ENCODE peak calls at places on chromosomes 5 and 9, in four cellular contexts. J is kidney, R is A549, Y is endodermal cell. D is an unnamed sample.

GRCh38 chr5:99063737-99064136 is 134.9 kb upstream of the CHD1 start:
- DNase-seq in J (no peak), R (no peak), Y (no peak), D (no peak)

GRCh38 chr5:140309706-140310249 is 6.9 kb upstream of the PFDN1 start:
- DNase-seq in J (no peak), R (no peak), Y (no peak), D (no peak)

GRCh38 chr5:93158841-93159240 is 422.2 kb downstream of the NR2F1-AS1 start:
- DNase-seq in J (no peak), R (no peak), Y (no peak), D (no peak)

GRCh38 chr5:1006656-1007071 is 1.9 kb upstream of the NKD2 start:
- DNase-seq in J (peak), R (no peak), Y (peak), D (no peak)

GRCh38 chr9:38394419-38394818 is 1.9 kb downstream of the ALDH1B1 start:
- DNase-seq in J (no peak), R (no peak), Y (no peak), D (no peak)

GRCh38 chr5:75964008-75964407 is 119.2 kb upstream of the SV2C start:
- DNase-seq in J (no peak), R (no peak), Y (no peak), D (no peak)

GRCh38 chr5:78504726-78505431 is 143.7 kb downstream of the LHFPL2 start:
- DNase-seq in J (peak), R (peak), Y (peak), D (no peak)

GRCh38 chr5:157718529-157718928 is 12.7 kb upstream of the THG1L start:
- DNase-seq in J (no peak), R (peak), Y (peak), D (no peak)

GRCh38 chr5:76617675-76618074 is 5.5 kb downstream of the F2RL2 start:
- DNase-seq in J (no peak), R (no peak), Y (no peak), D (no peak)

GRCh38 chr9:123150708-123151503 is 117.4 kb downstream of the GPR21 start:
- DNase-seq in J (no peak), R (no peak), Y (no peak), D (no peak)

GRCh38 chr5:92652735-92653134 is 928.3 kb downstream of the NR2F1-AS1 start:
- DNase-seq in J (no peak), R (no peak), Y (no peak), D (no peak)

GRCh38 chr5:40675396-40676133 is 4.2 kb upstream of the PTGER4 start:
- DNase-seq in J (no peak), R (no peak), Y (no peak), D (no peak)

GRCh38 chr9:79489241-79490000 is 82.3 kb upstream of the TLE4 start:
- DNase-seq in J (peak), R (peak), Y (no peak), D (no peak)

GRCh38 chr9:79512251-79512650 is 59.5 kb upstream of the TLE4 start:
- DNase-seq in J (no peak), R (no peak), Y (no peak), D (no peak)

GRCh38 chr9:79670269-79670961 is 98.7 kb downstream of the TLE4 start:
- DNase-seq in J (no peak), R (no peak), Y (no peak), D (no peak)

GRCh38 chr5:140178082-140178410 is 3.1 kb downstream of the CYSTM1 start:
- DNase-seq in J (no peak), R (no peak), Y (no peak), D (no peak)

GRCh38 chr5:95237324-95237723 is 47.6 kb downstream of the MCTP1 start:
- DNase-seq in J (no peak), R (no peak), Y (no peak), D (no peak)

GRCh38 chr9:93300585-93301081 is 116.7 kb downstream of the WNK2 start:
- DNase-seq in J (peak), R (no peak), Y (peak), D (no peak)

GRCh38 chr5:107796797-107797196 is 126.1 kb upstream of the EFNA5 start:
- DNase-seq in J (no peak), R (no peak), Y (no peak), D (no peak)

GRCh38 chr5:179679014-179679674 is 1.7 kb downstream of the CBY3 start:
- DNase-seq in J (peak), R (no peak), Y (peak), D (no peak)

GRCh38 chr5:32461441-32462120 is 17.0 kb upstream of the ZFR start:
- DNase-seq in J (no peak), R (no peak), Y (no peak), D (no peak)

GRCh38 chr9:137428311-137428630 is 5.1 kb downstream of the NOXA1 start:
- DNase-seq in J (no peak), R (no peak), Y (no peak), D (no peak)

GRCh38 chr5:150625831-150626746 is 14.4 kb upstream of the SYNPO start:
- DNase-seq in J (no peak), R (no peak), Y (no peak), D (no peak)

GRCh38 chr5:116410345-116410890 is 164.2 kb downstream of the SEMA6A start:
- DNase-seq in J (no peak), R (no peak), Y (peak), D (no peak)

GRCh38 chr9:97555164-97555563 is 53.7 kb downstream of the TMOD1 start:
- DNase-seq in J (no peak), R (no peak), Y (no peak), D (peak)

GRCh38 chr5:1477341-1477740 is 32.1 kb upstream of the SLC6A3 start:
- DNase-seq in J (peak), R (no peak), Y (no peak), D (no peak)

GRCh38 chr5:38463634-38464521 is 92.6 kb downstream of the LIFR start:
- DNase-seq in J (no peak), R (peak), Y (no peak), D (no peak)

GRCh38 chr5:177386542-177386941 is 2.3 kb downstream of the SLC34A1 start:
- DNase-seq in J (no peak), R (no peak), Y (no peak), D (no peak)

GRCh38 chr9:121609845-121610637 is 41.4 kb upstream of the DAB2IP start:
- DNase-seq in J (peak), R (peak), Y (no peak), D (no peak)

GRCh38 chr5:132473019-132473531 is 17.5 kb downstream of the IRF1 start:
- DNase-seq in J (peak), R (no peak), Y (no peak), D (no peak)

GRCh38 chr5:87339986-87340385 is 72.3 kb downstream of the RASA1 start:
- DNase-seq in J (no peak), R (no peak), Y (no peak), D (no peak)

GRCh38 chr9:93960221-93960970 is 5.2 kb upstream of the BARX1 start:
- DNase-seq in J (no peak), R (no peak), Y (peak), D (no peak)

GRCh38 chr9:100111235-100111634 is 12.2 kb downstream of the INVS start:
- DNase-seq in J (peak), R (no peak), Y (no peak), D (no peak)

GRCh38 chr9:109537288-109537687 is 39.2 kb upstream of the PTPN3 start:
- DNase-seq in J (no peak), R (no peak), Y (no peak), D (no peak)

GRCh38 chr5:148855249-148856008 is 29.0 kb downstream of the ADRB2 start:
- DNase-seq in J (no peak), R (no peak), Y (no peak), D (no peak)

GRCh38 chr5:162037431-162037830 is 30.1 kb upstream of the GABRG2 start:
- DNase-seq in J (no peak), R (no peak), Y (no peak), D (no peak)

GRCh38 chr5:1056611-1057484 is 48.2 kb downstream of the NKD2 start:
- DNase-seq in J (peak), R (no peak), Y (no peak), D (peak)

GRCh38 chr5:4857761-4858160 is 282.4 kb upstream of the ADAMTS16 start:
- DNase-seq in J (no peak), R (no peak), Y (no peak), D (no peak)

GRCh38 chr5:4866131-4866659 is 273.9 kb upstream of the ADAMTS16 start:
- DNase-seq in J (no peak), R (no peak), Y (no peak), D (no peak)

GRCh38 chr5:4866817-4867216 is 273.3 kb upstream of the ADAMTS16 start:
- DNase-seq in J (no peak), R (no peak), Y (no peak), D (no peak)

GRCh38 chr5:4859489-4860211 is 280.5 kb upstream of the ADAMTS16 start:
- DNase-seq in J (no peak), R (no peak), Y (no peak), D (no peak)

GRCh38 chr5:4862500-4862899 is 277.6 kb upstream of the ADAMTS16 start:
- DNase-seq in J (no peak), R (peak), Y (no peak), D (no peak)
- TF ChIP-seq CTCF in J (peak), R (peak), Y (peak), D (peak)

GRCh38 chr9:35826071-35826701 is 2.3 kb downstream of the FAM221B start:
- DNase-seq in J (no peak), R (peak), Y (peak), D (no peak)
- TF ChIP-seq CTCF in J (peak), R (peak), Y (peak), D (peak)

DNA sequence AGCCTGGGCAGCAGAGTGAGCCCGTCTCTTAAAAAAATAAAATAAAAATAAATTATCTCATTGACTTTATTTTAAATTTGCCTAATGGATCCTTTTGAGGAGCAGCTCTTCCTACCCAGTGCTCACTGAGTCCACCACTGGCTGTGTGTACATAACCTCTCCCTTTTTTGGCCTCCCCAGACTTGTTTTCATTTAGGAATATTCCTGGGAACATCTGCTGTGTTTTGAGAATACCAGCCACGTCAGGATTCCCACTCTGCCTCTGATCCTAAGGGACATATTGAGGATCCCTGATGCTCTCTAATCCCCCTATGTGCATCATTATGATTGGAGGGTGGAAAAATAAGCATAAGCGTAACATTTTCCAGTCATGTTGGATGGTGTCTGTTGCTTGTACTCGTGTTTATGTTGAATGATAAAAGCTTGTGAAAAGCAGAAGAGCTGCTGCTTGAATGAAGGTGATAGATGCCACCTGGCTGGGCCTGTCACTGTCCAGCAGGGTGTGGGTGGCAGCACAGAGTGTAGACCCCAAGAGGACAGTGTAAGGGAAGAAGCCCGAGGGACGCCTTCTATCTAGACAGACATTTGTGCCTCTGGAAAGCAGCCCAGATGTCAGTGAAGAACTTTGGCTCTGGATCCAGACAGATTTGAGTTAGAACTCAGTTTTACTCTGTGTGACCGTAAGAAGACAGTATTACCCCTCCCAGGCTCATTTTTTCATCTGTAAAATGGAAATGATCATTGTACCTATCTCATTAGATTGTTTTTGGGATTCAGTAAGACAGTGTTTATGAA is 15.4 kb downstream of the KCNN2 start:
- DNase-seq in J (no peak), R (no peak), Y (no peak), D (no peak)
- TF ChIP-seq CTCF in J (no peak), R (no peak), Y (no peak), D (no peak)

GRCh38 chr5:173554989-173555705 is 61.3 kb downstream of the BOD1 start:
- DNase-seq in J (no peak), R (no peak), Y (no peak), D (no peak)

GRCh38 chr5:173556142-173557028 is 60.1 kb downstream of the BOD1 start:
- DNase-seq in J (no peak), R (no peak), Y (peak), D (no peak)

GRCh38 chr5:173557123-173557903 is 59.1 kb downstream of the BOD1 start:
- DNase-seq in J (no peak), R (no peak), Y (no peak), D (no peak)

GRCh38 chr5:173550641-173551040 is 65.8 kb downstream of the BOD1 start:
- DNase-seq in J (no peak), R (no peak), Y (no peak), D (no peak)

GRCh38 chr5:173554038-173554955 is 62.2 kb downstream of the BOD1 start:
- DNase-seq in J (no peak), R (no peak), Y (no peak), D (no peak)
- TF ChIP-seq CTCF in J (no peak), R (no peak), Y (no peak), D (no peak)

DNA sequence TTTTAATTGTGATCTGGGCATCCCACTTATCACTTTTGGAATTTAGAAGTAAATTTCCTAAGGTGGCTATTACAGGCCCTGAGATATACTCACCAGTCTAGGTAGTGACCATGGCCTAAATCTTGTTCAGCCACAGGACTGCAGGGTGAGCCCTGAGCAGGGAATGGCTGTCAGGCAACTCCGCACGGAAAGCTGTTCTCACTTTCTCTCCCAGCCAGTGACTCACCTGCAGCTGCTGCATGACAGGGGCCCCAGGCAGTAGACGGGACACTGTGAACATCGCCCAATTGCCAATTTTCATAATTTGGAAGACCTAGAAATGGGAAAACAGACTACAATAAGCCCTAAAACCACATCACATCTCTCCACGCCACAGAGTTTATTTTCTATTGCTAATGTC is 69.6 kb upstream of the TAF1L start:
- DNase-seq in J (no peak), R (no peak), Y (no peak), D (no peak)
- TF ChIP-seq CTCF in J (no peak), R (no peak), Y (no peak), D (no peak)

GRCh38 chr5:124524552-124525232 is 221.7 kb downstream of the ZNF608 start:
- DNase-seq in J (no peak), R (no peak), Y (no peak), D (no peak)
- TF ChIP-seq CTCF in J (no peak), R (no peak), Y (peak), D (no peak)

GRCh38 chr9:116941266-116941665 is 254.2 kb downstream of the TRIM32 start:
- DNase-seq in J (no peak), R (no peak), Y (no peak), D (no peak)
- TF ChIP-seq CTCF in J (no peak), R (no peak), Y (no peak), D (no peak)

D was measured in D721Med.